ENCODE peak calls at places on chromosome 2, in nine cellular contexts. M is adrenal gland, W is IMR-90, Y is NB4, H is spleen, T is prostate gland, Q is body of pancreas, X is GM12892, U is A549. V is an unnamed sample.

GRCh38 chr2:71452565-71452964 is 796 bp upstream of the DYSF start:
- DNase-seq in T (no peak), X (no peak), H (peak), W (peak), M (peak), Y (peak), U (peak), Q (no peak), V (peak)

GRCh38 chr2:60539177-60539576 is 14.3 kb downstream of the BCL11A start:
- DNase-seq in H (no peak), U (no peak), W (no peak), Y (no peak), M (no peak), Q (peak), X (no peak), T (no peak), V (no peak)

GRCh38 chr2:230896346-230897115 is 28.5 kb downstream of the GPR55 start:
- DNase-seq in Q (no peak), X (no peak), T (no peak), H (peak), M (peak), W (no peak), U (no peak), Y (no peak), V (no peak)

GRCh38 chr2:5021148-5021547 is 671.0 kb upstream of the SOX11 start:
- DNase-seq in H (no peak), T (no peak), U (no peak), W (no peak), X (no peak), M (no peak), Y (no peak), Q (no peak), V (no peak)

GRCh38 chr2:56132138-56132537 is 51.7 kb upstream of the CCDC85A start:
- DNase-seq in X (no peak), Q (no peak), Y (peak), U (peak), M (no peak), T (no peak), W (peak), H (no peak), V (peak)

GRCh38 chr2:214587442-214587841 is 176.6 kb downstream of the VWC2L start:
- DNase-seq in M (no peak), Y (peak), T (no peak), U (no peak), Q (no peak), H (no peak), W (no peak), X (no peak), V (no peak)

GRCh38 chr2:174106736-174107135 is 141.6 kb upstream of the SP3 start:
- DNase-seq in M (no peak), W (no peak), Q (no peak), Y (no peak), U (no peak), H (no peak), X (no peak), T (no peak), V (no peak)

GRCh38 chr2:18167871-18168270 is 289.4 kb downstream of the KCNS3 start:
- DNase-seq in H (no peak), W (no peak), Y (no peak), M (no peak), T (no peak), X (no peak), U (no peak), Q (no peak), V (no peak)

GRCh38 chr2:75021672-75022071 is 63.2 kb downstream of the POLE4 start:
- DNase-seq in X (no peak), Y (no peak), M (no peak), U (no peak), T (no peak), W (peak), Q (no peak), H (no peak), V (no peak)

GRCh38 chr2:230472619-230473018 is 56.6 kb downstream of the SP100 start:
- DNase-seq in T (no peak), W (peak), U (no peak), Y (peak), X (no peak), Q (no peak), H (no peak), M (no peak), V (peak)

GRCh38 chr2:54724560-54725342 is 1.3 kb downstream of the EML6 start:
- DNase-seq in U (peak), W (no peak), Q (peak), Y (peak), M (peak), H (peak), X (peak), T (no peak), V (peak)

GRCh38 chr2:25339791-25340339 is 1.9 kb downstream of the DNMT3A start:
- DNase-seq in Y (no peak), Q (peak), U (no peak), X (no peak), W (no peak), M (peak), H (peak), T (peak), V (no peak)

GRCh38 chr2:239039479-239039861 is 191.6 kb downstream of the TWIST2 start:
- DNase-seq in Q (no peak), W (no peak), X (no peak), H (no peak), Y (no peak), U (no peak), T (no peak), M (no peak), V (no peak)

GRCh38 chr2:1484131-1484884 is 71.0 kb downstream of the TPO start:
- DNase-seq in U (no peak), M (peak), Y (no peak), Q (no peak), H (peak), W (no peak), X (no peak), T (no peak), V (no peak)

GRCh38 chr2:26068602-26069298 is 34.9 kb downstream of the RAB10 start:
- DNase-seq in U (peak), X (peak), Q (peak), Y (peak), W (peak), M (no peak), H (no peak), T (no peak), V (peak)

GRCh38 chr2:147449323-147450080 is 395.3 kb upstream of the ACVR2A start:
- DNase-seq in H (no peak), Y (no peak), M (no peak), X (no peak), W (no peak), T (no peak), Q (no peak), U (no peak), V (no peak)

GRCh38 chr2:230913406-230913805 is 11.6 kb downstream of the GPR55 start:
- DNase-seq in T (no peak), X (no peak), M (peak), W (no peak), Q (peak), U (peak), Y (peak), H (peak), V (no peak)

GRCh38 chr2:55862673-55863390 is 60.8 kb downstream of the EFEMP1 start:
- DNase-seq in U (peak), W (peak), X (no peak), Y (no peak), H (no peak), M (peak), T (no peak), Q (no peak), V (peak)

GRCh38 chr2:240233891-240234502 is 93.5 kb upstream of the OTOS start:
- DNase-seq in M (peak), U (no peak), T (no peak), X (peak), W (no peak), H (peak), Y (no peak), Q (peak), V (no peak)

GRCh38 chr2:189249171-189249570 is 69.6 kb upstream of the COL5A2 start:
- DNase-seq in Y (no peak), H (no peak), Q (no peak), X (no peak), T (no peak), U (no peak), M (no peak), W (peak), V (no peak)

DNA sequence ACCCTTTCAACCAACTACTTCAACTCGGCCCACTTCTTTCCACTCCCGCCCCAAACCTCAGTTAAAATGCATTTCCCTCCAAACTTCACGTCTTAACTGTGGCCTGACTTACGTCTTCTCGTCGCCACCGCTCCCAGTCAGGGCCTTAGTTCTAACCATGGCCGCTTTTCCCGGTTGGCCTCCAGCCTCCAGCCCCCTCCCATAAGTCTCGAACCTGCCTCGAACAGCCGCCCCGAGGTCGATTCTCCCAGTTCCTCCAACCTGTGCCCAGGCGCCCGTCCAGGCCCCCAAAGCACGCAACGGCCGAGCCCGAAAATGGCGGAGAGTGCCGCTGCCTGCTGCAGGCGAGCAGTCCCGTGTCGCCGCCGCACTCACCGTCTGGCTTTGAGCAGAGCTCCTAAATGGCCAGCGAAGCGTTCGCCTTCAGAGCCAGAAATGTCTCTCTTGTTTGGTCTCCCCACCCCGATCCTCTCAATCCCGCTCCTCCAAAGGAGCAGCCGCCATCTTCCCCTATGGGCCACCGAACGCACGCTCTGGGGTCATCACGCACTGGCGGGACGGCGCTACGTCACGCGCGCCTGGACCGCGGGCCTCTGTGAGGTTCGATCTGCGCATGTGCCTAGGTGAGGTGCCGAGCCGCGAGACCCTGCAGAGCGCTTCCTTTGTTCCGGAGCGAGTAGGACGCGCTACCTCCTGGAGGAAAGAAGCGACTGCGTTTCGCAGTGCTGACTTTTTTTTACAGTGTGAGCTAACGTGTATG is at the start of gene WDR33:
- DNase-seq in U (peak), W (peak), X (peak), Y (peak), Q (peak), T (peak), H (peak), M (peak), V (peak)
- TF ChIP-seq POLR2A in U (peak), W (peak), X (peak), Y (peak), Q (peak), T (peak), H (peak), M (peak), V (peak)

GRCh38 chr2:165952600-165953210 is 871 bp downstream of the TTC21B start:
- DNase-seq in T (no peak), X (no peak), W (peak), Q (no peak), M (no peak), U (no peak), H (no peak), Y (peak), V (no peak)

GRCh38 chr2:165952085-165952484 is 1.5 kb downstream of the TTC21B start:
- DNase-seq in Q (no peak), T (no peak), X (no peak), M (no peak), W (no peak), H (no peak), U (no peak), Y (no peak), V (no peak)

GRCh38 chr2:165953306-165953654 is 296 bp downstream of the TTC21B start:
- DNase-seq in U (no peak), T (peak), Q (no peak), X (no peak), Y (no peak), W (no peak), H (no peak), M (no peak), V (no peak)

GRCh38 chr2:165957030-165957675 is 3.6 kb upstream of the TTC21B start:
- DNase-seq in T (no peak), W (no peak), U (no peak), H (peak), M (no peak), Q (peak), Y (no peak), X (no peak), V (no peak)

DNA sequence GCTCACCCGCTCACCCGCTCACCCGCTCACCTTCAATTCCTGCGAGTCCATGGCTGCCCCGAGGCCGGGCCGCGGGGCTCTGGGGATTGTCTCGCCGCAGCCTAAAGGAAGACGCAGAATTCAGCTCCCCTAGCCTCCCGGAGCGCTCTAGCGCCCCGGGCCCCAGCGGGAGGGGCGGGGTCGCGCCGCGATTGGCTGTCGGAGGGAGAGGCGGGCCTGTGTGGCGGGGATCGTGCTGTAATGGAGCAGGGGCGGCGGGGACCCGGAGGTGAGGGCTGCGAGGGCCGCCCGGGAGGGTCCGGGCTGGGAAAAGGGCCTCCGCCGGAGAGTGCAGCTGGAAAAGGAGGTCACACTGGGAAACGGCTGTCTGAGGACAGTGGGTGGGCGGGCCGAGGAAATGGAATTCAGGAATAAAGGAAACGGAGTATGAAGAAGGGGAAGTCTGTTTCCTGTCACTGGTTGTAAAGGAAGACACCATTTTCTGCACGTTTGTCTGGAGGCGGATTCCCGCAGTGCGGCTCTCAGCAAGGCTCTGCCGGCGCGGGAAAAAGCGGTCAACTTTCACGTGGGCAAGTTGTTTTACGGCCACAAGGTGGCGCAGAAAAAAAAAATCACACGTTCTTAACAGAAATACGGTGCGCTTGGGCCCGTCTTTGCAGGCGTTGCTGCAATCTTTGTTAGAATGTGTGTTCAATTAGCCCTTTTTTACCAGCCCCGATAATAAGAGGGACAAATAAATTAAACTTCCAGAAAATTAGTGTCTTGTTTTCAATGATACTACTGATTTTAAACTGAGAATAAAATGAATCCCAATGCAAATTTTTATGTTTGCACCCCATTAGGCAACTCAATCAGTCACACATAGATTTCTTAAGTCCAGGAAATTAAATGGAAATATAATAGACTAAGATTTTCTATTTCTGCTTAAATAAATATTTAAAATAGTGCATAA is at the start of gene TTC21B:
- DNase-seq in H (peak), M (peak), X (peak), Y (peak), T (peak), U (peak), Q (peak), W (peak), V (peak)
- TF ChIP-seq POLR2A in H (peak), M (peak), X (peak), Y (peak), T (peak), U (peak), Q (peak), W (peak), V (peak)

GRCh38 chr2:237486819-237487448 is at the start of gene MLPH:
- DNase-seq in Y (no peak), X (no peak), W (peak), Q (peak), H (peak), U (peak), T (peak), M (no peak), V (peak)
- TF ChIP-seq POLR2A in Y (no peak), X (no peak), W (peak), Q (peak), H (no peak), U (peak), T (peak), M (no peak), V (peak)

DNA sequence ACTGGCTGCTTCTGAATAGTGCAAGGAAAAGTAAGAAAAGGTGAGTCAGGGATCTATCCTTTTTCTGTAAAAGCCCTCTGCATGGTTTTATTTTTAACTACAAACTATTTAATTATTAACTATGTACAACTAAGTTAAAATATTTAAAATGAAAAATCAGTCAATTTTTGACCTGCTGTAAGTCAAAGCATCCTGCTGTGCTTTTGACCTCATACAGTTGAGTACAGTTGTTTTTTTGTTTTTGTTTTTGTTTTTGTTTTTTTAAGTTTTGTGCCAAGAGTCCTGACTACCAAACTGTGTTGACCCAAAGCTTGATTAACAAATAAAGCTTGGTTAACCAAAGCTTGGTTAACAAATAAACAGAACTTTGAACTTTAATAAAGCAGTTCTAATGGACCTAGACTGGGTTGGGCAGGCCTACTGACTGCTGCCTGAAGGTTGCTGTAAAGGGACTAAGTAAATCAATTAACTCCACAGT is at the start of gene ACMSD:
- DNase-seq in H (no peak), Y (no peak), T (no peak), W (no peak), X (no peak), Q (no peak), U (no peak), M (no peak), V (no peak)
- TF ChIP-seq POLR2A in H (no peak), Y (no peak), T (no peak), W (no peak), X (no peak), Q (no peak), U (no peak), M (no peak), V (no peak)

GRCh38 chr2:145091967-145092366 is 572.0 kb upstream of the ZEB2 start:
- DNase-seq in X (no peak), M (no peak), H (no peak), Q (no peak), T (no peak), Y (no peak), U (no peak), W (peak), V (no peak)

GRCh38 chr2:145094353-145094752 is 574.4 kb upstream of the ZEB2 start:
- DNase-seq in T (no peak), Y (no peak), H (no peak), U (no peak), W (peak), X (no peak), M (no peak), Q (no peak), V (no peak)

GRCh38 chr2:145096582-145096981 is 576.7 kb upstream of the ZEB2 start:
- DNase-seq in Y (no peak), M (no peak), W (peak), X (no peak), H (no peak), Q (no peak), T (no peak), U (no peak), V (peak)

GRCh38 chr2:145100301-145100700 is 580.4 kb upstream of the ZEB2 start:
- DNase-seq in Q (no peak), H (no peak), Y (no peak), M (no peak), X (no peak), U (no peak), T (no peak), W (no peak), V (no peak)

GRCh38 chr2:145095641-145096435 is 575.9 kb upstream of the ZEB2 start:
- DNase-seq in M (no peak), Q (no peak), W (peak), X (no peak), H (no peak), T (no peak), Y (peak), U (no peak), V (no peak)
- TF ChIP-seq POLR2A in M (no peak), Q (no peak), W (no peak), X (no peak), H (no peak), T (no peak), Y (no peak), U (no peak), V (no peak)

GRCh38 chr2:112818094-112818902 is 18.3 kb downstream of the IL1B start:
- DNase-seq in X (no peak), H (no peak), Q (peak), M (no peak), W (no peak), Y (no peak), T (no peak), U (no peak), V (no peak)
- TF ChIP-seq POLR2A in X (no peak), H (no peak), Q (no peak), M (no peak), W (no peak), Y (no peak), T (no peak), U (no peak), V (no peak)

GRCh38 chr2:28869494-28870145 is 489 bp downstream of the TRMT61B start:
- DNase-seq in H (peak), T (peak), Y (no peak), M (no peak), U (no peak), W (no peak), X (peak), Q (peak), V (peak)

GRCh38 chr2:28868611-28869010 is 1.5 kb downstream of the TRMT61B start:
- DNase-seq in M (no peak), T (no peak), U (no peak), Q (no peak), W (no peak), H (no peak), X (no peak), Y (no peak), V (no peak)

GRCh38 chr2:28871620-28872019 is 1.5 kb upstream of the TRMT61B start:
- DNase-seq in Y (no peak), M (no peak), W (no peak), Q (no peak), T (no peak), U (no peak), H (no peak), X (no peak), V (no peak)

GRCh38 chr2:28870146-28870891 is at the start of gene TRMT61B:
- DNase-seq in T (peak), W (peak), Q (peak), H (peak), U (peak), Y (peak), M (peak), X (peak), V (peak)
- TF ChIP-seq POLR2A in T (peak), W (peak), Q (peak), H (peak), U (peak), Y (peak), M (peak), X (peak), V (peak)

GRCh38 chr2:64453710-64454315 is at the start of gene LGALSL:
- DNase-seq in U (peak), Y (peak), X (peak), H (peak), T (peak), Q (peak), M (peak), W (peak), V (peak)
- TF ChIP-seq POLR2A in U (no peak), Y (no peak), X (peak), H (peak), T (peak), Q (peak), M (peak), W (no peak), V (no peak)

GRCh38 chr2:99488587-99488998 is 1.2 kb downstream of the REV1 start:
- DNase-seq in Y (peak), X (no peak), Q (no peak), U (no peak), W (peak), T (no peak), H (no peak), M (no peak), V (peak)

GRCh38 chr2:99489758-99490087 is at the start of gene REV1:
- DNase-seq in H (no peak), W (no peak), Y (no peak), U (no peak), M (no peak), X (no peak), T (no peak), Q (no peak), V (no peak)

GRCh38 chr2:99487906-99488305 is 1.9 kb downstream of the REV1 start:
- DNase-seq in Y (no peak), U (no peak), W (peak), Q (no peak), T (no peak), H (no peak), M (no peak), X (no peak), V (no peak)

GRCh38 chr2:99490088-99491065 is 560 bp upstream of the REV1 start:
- DNase-seq in X (peak), U (peak), M (peak), Q (peak), W (peak), T (peak), Y (peak), H (peak), V (peak)

GRCh38 chr2:99488999-99489757 is 639 bp downstream of the REV1 start:
- DNase-seq in H (peak), W (peak), Q (peak), M (peak), X (peak), T (peak), U (peak), Y (peak), V (peak)
- TF ChIP-seq POLR2A in H (no peak), W (peak), Q (no peak), M (peak), X (no peak), T (no peak), U (no peak), Y (no peak), V (peak)

V was measured in H54.